ENCODE peak calls at places on chromosomes 13 and 19, in five cellular contexts. L is psoas muscle, N is thoracic aorta, A is lung, W is cardiac muscle cell. G is an unnamed sample. For H3K4me1, the result is how much of the 10 kb centered on the place peaks cover.

GRCh38 chr19:8257052-8257443 is 47.9 kb downstream of the CERS4 start:
- DNase-seq in A (no peak), N (no peak), W (peak), L (no peak), G (no peak)

GRCh38 chr19:33100894-33101644 is 20.1 kb downstream of the GPATCH1 start:
- DNase-seq in W (no peak), A (no peak), N (no peak), L (no peak), G (peak)

GRCh38 chr13:98014766-98015165 is 61.3 kb downstream of the IPO5 start:
- DNase-seq in A (no peak), W (peak), N (no peak), L (no peak), G (no peak)

GRCh38 chr13:47454986-47455385 is 546.1 kb downstream of the SUCLA2 start:
- DNase-seq in A (no peak), W (peak), N (no peak), L (no peak), G (no peak)

GRCh38 chr19:8368136-8368535 is 4.2 kb downstream of the ANGPTL4 start:
- DNase-seq in A (no peak), N (no peak), L (no peak), W (no peak), G (no peak)

GRCh38 chr19:56751078-56751489 is 79.5 kb upstream of the ZNF835 start:
- DNase-seq in A (no peak), N (no peak), L (no peak), W (peak), G (no peak)

GRCh38 chr19:1455336-1456120 is 5.6 kb downstream of the APC2 start:
- DNase-seq in N (peak), W (peak), A (peak), L (no peak), G (peak)

GRCh38 chr19:50669319-50670101 is 20.3 kb downstream of the C19orf81 start:
- DNase-seq in A (no peak), L (no peak), W (peak), N (no peak), G (no peak)

GRCh38 chr13:20714161-20714560 is 10.7 kb downstream of the IL17D start:
- DNase-seq in N (no peak), L (no peak), A (no peak), W (peak), G (no peak)

GRCh38 chr13:40975441-40975840 is 43.7 kb downstream of the ELF1 start:
- DNase-seq in W (no peak), A (no peak), L (no peak), N (no peak), G (no peak)
- H3K4me1 ChIP-seq in W (under half), A (under half), L (half or more), N (half or more), G (under half)

GRCh38 chr13:48562296-48563066 is 29.6 kb upstream of the RCBTB2 start:
- DNase-seq in W (no peak), L (no peak), A (no peak), N (no peak), G (no peak)
- H3K4me3 ChIP-seq in W (no peak), L (no peak), A (no peak), N (no peak), G (no peak)

GRCh38 chr13:41013834-41014233 is 5.3 kb downstream of the ELF1 start:
- DNase-seq in W (no peak), N (no peak), L (no peak), A (no peak), G (no peak)
- H3K4me1 ChIP-seq in W (under half), N (under half), L (under half), A (under half), G (under half)

GRCh38 chr19:18789422-18789832 is 1.7 kb downstream of the COMP start:
- DNase-seq in N (no peak), W (no peak), A (no peak), L (no peak), G (no peak)

GRCh38 chr19:18791315-18791678 is 192 bp upstream of the COMP start:
- DNase-seq in A (no peak), W (no peak), N (no peak), L (no peak), G (no peak)

GRCh38 chr19:18790566-18791314 is at the start of gene COMP:
- DNase-seq in N (no peak), A (no peak), L (no peak), W (no peak), G (no peak)

GRCh38 chr19:18789883-18790565 is 1.1 kb downstream of the COMP start:
- DNase-seq in A (no peak), W (peak), L (peak), N (no peak), G (no peak)

DNA sequence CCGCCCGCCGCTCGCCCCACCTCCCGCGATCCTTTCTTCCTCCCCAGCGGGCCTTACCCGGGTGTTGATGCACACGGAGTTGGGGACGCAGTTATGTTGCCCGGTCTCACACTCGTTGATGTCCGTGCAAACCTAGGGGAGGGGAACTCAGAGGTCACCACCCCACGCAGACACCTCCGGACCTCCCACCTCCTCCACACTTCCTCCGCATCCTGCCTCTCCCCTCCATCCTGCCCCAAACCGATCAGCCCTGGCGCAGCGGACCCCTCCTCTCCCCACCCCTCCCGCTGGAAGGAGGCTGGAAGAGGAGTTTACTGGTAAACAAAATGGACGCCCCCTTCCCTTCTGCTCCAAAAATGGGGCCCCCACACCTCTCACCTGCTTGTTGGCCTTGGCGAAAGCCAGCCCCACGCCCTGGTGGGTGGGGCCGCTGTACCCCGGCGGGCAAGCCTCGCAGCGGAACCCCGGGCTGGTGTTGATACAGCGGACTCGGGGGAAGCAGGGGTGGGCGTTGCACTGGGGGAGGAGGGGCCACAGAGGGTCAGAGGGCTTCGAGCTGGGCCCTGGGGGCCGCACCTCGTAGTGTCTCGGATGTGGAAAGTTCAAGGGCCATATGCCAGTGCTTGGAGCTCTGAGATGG is 2.2 kb downstream of the COMP start:
- DNase-seq in W (no peak), A (no peak), N (no peak), L (no peak), G (no peak)
- H3K4me3 ChIP-seq in W (no peak), A (no peak), N (peak), L (no peak), G (no peak)

GRCh38 chr13:29594310-29594709 is 1.2 kb downstream of the SLC7A1 start:
- DNase-seq in L (no peak), A (no peak), W (peak), N (no peak), G (peak)
- H3K4me1 ChIP-seq in L (under half), A (under half), W (under half), N (under half), G (under half)

DNA sequence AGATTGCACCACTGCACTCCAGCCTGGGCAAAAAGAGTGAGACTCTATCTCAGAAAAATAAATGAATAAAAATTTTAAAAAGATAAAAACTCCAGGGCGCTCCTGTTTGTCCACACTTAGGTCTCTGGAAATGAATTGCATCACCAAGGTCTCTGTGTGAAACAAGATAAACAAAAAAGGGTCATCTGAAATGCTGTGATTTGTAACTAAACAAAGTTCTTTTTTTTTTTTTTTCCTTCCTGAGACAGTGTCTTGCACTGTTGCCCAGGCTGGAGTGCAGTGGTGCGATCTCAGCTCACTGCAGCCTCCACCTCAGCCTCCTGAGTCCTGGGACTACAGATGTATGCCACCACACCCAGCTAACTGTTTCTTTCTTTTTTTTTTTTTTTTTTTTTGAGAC is 11.5 kb downstream of the FZR1 start:
- DNase-seq in A (no peak), N (no peak), L (no peak), W (no peak), G (no peak)
- H3K4me3 ChIP-seq in A (no peak), N (no peak), L (no peak), W (no peak), G (no peak)

GRCh38 chr19:18501351-18501750 is 20.5 kb downstream of the ELL start:
- DNase-seq in A (no peak), W (no peak), N (no peak), L (no peak), G (no peak)

GRCh38 chr19:18500376-18500775 is 21.5 kb downstream of the ELL start:
- DNase-seq in W (no peak), L (no peak), N (no peak), A (no peak), G (no peak)

GRCh38 chr19:18500820-18501219 is 21.1 kb downstream of the ELL start:
- DNase-seq in L (peak), A (no peak), W (no peak), N (peak), G (no peak)

GRCh38 chr19:18496980-18497256 is 25.0 kb downstream of the ELL start:
- DNase-seq in L (no peak), W (no peak), A (no peak), N (no peak), G (no peak)

GRCh38 chr19:18499055-18499775 is 22.7 kb downstream of the ELL start:
- DNase-seq in A (no peak), N (no peak), L (no peak), W (no peak), G (no peak)
- H3K4me1 ChIP-seq in A (half or more), N (half or more), L (half or more), W (under half), G (under half)

GRCh38 chr19:55459950-55460657 is 1.3 kb downstream of the ISOC2 start:
- DNase-seq in N (no peak), A (no peak), L (no peak), W (peak), G (no peak)

GRCh38 chr19:55461259-55461973 is at the start of gene ISOC2:
- DNase-seq in L (peak), W (peak), N (peak), A (peak), G (peak)

GRCh38 chr19:55460670-55461258 is 678 bp downstream of the ISOC2 start:
- DNase-seq in A (peak), W (peak), N (peak), L (peak), G (no peak)

GRCh38 chr19:55457683-55458457 is 3.6 kb downstream of the ISOC2 start:
- DNase-seq in L (no peak), W (no peak), A (no peak), N (no peak), G (no peak)

GRCh38 chr19:55459551-55459949 is 1.9 kb downstream of the ISOC2 start:
- DNase-seq in L (no peak), N (no peak), W (no peak), A (no peak), G (no peak)
- H3K4me3 ChIP-seq in L (no peak), N (no peak), W (no peak), A (no peak), G (no peak)

DNA sequence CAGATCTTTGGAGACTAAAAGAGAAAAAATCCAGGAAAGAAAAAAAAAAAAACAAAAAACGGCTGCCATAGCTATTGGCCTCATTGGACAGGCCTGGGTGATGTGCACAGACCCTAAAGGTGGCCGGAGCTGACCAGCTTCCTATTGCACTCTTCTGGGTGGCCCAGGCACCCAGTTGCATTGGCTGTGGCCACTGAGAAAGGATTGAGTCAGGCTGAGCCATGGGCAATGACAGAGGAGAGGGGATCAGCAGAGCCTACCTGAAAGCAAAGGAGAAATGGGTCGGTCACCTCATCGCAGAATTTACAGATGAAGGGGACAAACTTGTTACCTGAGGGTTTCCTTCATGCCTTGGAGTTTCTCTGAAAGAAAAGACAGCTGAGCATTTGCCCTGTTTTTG is 17.3 kb downstream of the HMGB1 start:
- DNase-seq in W (no peak), L (no peak), N (no peak), A (no peak), G (no peak)
- H3K4me1 ChIP-seq in W (under half), L (under half), N (under half), A (under half), G (under half)